ENCODE peak calls at places on chromosomes 5 and 9, in four cellular contexts. R, L, D and Z are unnamed samples.
A peak's percentile ranks its signal among the peaks of the same experiment; 100 is the strongest.

GRCh38 chr5:73278693-73279092 is 105.7 kb downstream of the TMEM174 start:
- DNase-seq in R (no peak), L (no peak), D (no peak), Z (no peak)

GRCh38 chr5:16225927-16226326 is 46.3 kb upstream of the MARCHF11 start:
- DNase-seq in R (no peak), L (no peak), D (no peak), Z (no peak)

GRCh38 chr9:129422843-129423700 is 197.8 kb downstream of the C9orf50 start:
- DNase-seq in R (no peak), L (peak; percentile 41), D (no peak), Z (no peak)

GRCh38 chr5:39896706-39897105 is 471.9 kb upstream of the DAB2 start:
- DNase-seq in R (no peak), L (no peak), D (no peak), Z (no peak)

GRCh38 chr5:6903934-6904333 is 190.7 kb downstream of the TENT4A start:
- DNase-seq in R (no peak), L (no peak), D (no peak), Z (no peak)

GRCh38 chr5:171312129-171312819 is 3.2 kb downstream of the TLX3 start:
- DNase-seq in R (no peak), L (no peak), D (no peak), Z (no peak)

GRCh38 chr9:131853434-131853833 is 113.6 kb upstream of the RAPGEF1 start:
- DNase-seq in R (no peak), L (no peak), D (no peak), Z (no peak)

GRCh38 chr5:100270323-100270771 is 264.8 kb upstream of the FAM174A start:
- DNase-seq in R (no peak), L (no peak), D (no peak), Z (no peak)

GRCh38 chr9:123860603-123861002 is 69.3 kb downstream of the DENND1A start:
- DNase-seq in R (no peak), L (no peak), D (no peak), Z (no peak)

GRCh38 chr5:43203373-43203772 is 11.3 kb downstream of the NIM1K start:
- DNase-seq in R (no peak), L (no peak), D (no peak), Z (no peak)

GRCh38 chr5:69368458-69369368 is 607 bp downstream of the AK6 start:
- DNase-seq in R (no peak), L (peak; percentile 49), D (no peak), Z (peak; percentile 7)

GRCh38 chr9:22169243-22169642 is 160.1 kb upstream of the CDKN2B start:
- DNase-seq in R (no peak), L (peak; percentile 65), D (no peak), Z (no peak)

GRCh38 chr5:146993876-146994530 is 115.4 kb upstream of the PPP2R2B start:
- DNase-seq in R (no peak), L (no peak), D (no peak), Z (no peak)

GRCh38 chr5:141363952-141364660 is at the start of gene PCDHGA5:
- DNase-seq in R (no peak), L (peak; percentile 12), D (no peak), Z (no peak)

GRCh38 chr5:167296056-167296455 is 995.4 kb upstream of the WWC1 start:
- DNase-seq in R (no peak), L (no peak), D (no peak), Z (no peak)

GRCh38 chr9:99118782-99119466 is 14.0 kb downstream of the TGFBR1 start:
- DNase-seq in R (no peak), L (no peak), D (peak; percentile 30), Z (no peak)

GRCh38 chr5:132445930-132446329 is 44.6 kb downstream of the IRF1 start:
- DNase-seq in R (no peak), L (no peak), D (no peak), Z (no peak)

GRCh38 chr5:79529110-79529509 is 15.2 kb upstream of the HOMER1 start:
- DNase-seq in R (no peak), L (no peak), D (no peak), Z (no peak)

GRCh38 chr5:14617441-14617840 is 35.8 kb downstream of the OTULINL start:
- DNase-seq in R (no peak), L (no peak), D (no peak), Z (no peak)

GRCh38 chr5:170221319-170221718 is 11.5 kb upstream of the C5orf58 start:
- DNase-seq in R (no peak), L (peak; percentile 46), D (no peak), Z (no peak)

GRCh38 chr9:137632432-137633161 is 13.8 kb downstream of the EHMT1 start:
- DNase-seq in R (no peak), L (no peak), D (no peak), Z (no peak)

GRCh38 chr9:33320568-33321261 is 30.4 kb downstream of the NFX1 start:
- DNase-seq in R (no peak), L (peak; percentile 95), D (no peak), Z (peak; percentile 16)

GRCh38 chr9:33101104-33101951 is 24.9 kb upstream of the SMU1 start:
- DNase-seq in R (no peak), L (peak; percentile 63), D (no peak), Z (no peak)

GRCh38 chr5:103461223-103461622 is 101.4 kb downstream of the NUDT12 start:
- DNase-seq in R (no peak), L (peak; percentile 65), D (no peak), Z (no peak)

GRCh38 chr5:14145356-14146334 is 2.5 kb downstream of the TRIO start:
- DNase-seq in R (no peak), L (no peak), D (no peak), Z (no peak)

GRCh38 chr5:150394912-150395689 is 17.6 kb downstream of the CD74 start:
- DNase-seq in R (no peak), L (no peak), D (no peak), Z (no peak)
- H3K36me3 ChIP-seq in R (peaks cover 13% of the 10 kb centered on the region), L (peaks cover 31% of the 10 kb centered on the region), D (peaks cover 63% of the 10 kb centered on the region), Z (peaks cover 7% of the 10 kb centered on the region)

GRCh38 chr9:76615149-76615548 is 149.1 kb upstream of the PCA3 start:
- DNase-seq in R (no peak), L (peak; percentile 75), D (no peak), Z (no peak)
- H3K36me3 ChIP-seq in R (peaks cover 8% of the 10 kb centered on the region), L (no peaks in the 10 kb centered on the region), D (no peaks in the 10 kb centered on the region), Z (no peaks in the 10 kb centered on the region)

GRCh38 chr5:55377810-55378209 is 70.0 kb downstream of the MTREX start:
- DNase-seq in R (no peak), L (no peak), D (no peak), Z (no peak)
- H3K36me3 ChIP-seq in R (no peaks in the 10 kb centered on the region), L (peaks cover 21% of the 10 kb centered on the region), D (peaks cover 14% of the 10 kb centered on the region), Z (no peaks in the 10 kb centered on the region)

GRCh38 chr9:1125741-1126140 is 75.6 kb downstream of the DMRT2 start:
- DNase-seq in R (no peak), L (peak; percentile 2), D (no peak), Z (no peak)

GRCh38 chr9:1129382-1129781 is 79.2 kb downstream of the DMRT2 start:
- DNase-seq in R (no peak), L (no peak), D (no peak), Z (no peak)
- H3K36me3 ChIP-seq in R (no peaks in the 10 kb centered on the region), L (no peaks in the 10 kb centered on the region), D (no peaks in the 10 kb centered on the region), Z (no peaks in the 10 kb centered on the region)

DNA sequence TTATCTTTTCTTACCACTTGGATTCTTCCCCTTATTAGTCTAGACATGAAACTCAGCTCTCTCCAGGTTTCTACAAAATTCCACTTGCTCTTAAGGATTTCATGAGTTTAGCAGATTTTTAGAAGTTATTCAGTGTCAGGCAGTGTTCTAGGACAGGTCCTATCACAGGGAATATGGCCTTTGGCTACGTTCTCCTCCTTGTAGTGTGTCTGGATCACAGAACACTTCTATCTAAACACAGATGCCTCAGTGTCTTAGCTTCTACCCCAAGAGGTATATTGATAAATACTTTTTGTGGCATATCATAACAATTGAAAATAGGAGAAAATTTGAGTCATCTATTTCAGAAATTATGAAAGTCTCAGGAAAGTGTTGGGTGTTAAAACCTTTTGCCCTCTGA is 15.6 kb downstream of the RAB3C start:
- DNase-seq in R (no peak), L (no peak), D (no peak), Z (no peak)
- H3K36me3 ChIP-seq in R (no peaks in the 10 kb centered on the region), L (no peaks in the 10 kb centered on the region), D (no peaks in the 10 kb centered on the region), Z (no peaks in the 10 kb centered on the region)

DNA sequence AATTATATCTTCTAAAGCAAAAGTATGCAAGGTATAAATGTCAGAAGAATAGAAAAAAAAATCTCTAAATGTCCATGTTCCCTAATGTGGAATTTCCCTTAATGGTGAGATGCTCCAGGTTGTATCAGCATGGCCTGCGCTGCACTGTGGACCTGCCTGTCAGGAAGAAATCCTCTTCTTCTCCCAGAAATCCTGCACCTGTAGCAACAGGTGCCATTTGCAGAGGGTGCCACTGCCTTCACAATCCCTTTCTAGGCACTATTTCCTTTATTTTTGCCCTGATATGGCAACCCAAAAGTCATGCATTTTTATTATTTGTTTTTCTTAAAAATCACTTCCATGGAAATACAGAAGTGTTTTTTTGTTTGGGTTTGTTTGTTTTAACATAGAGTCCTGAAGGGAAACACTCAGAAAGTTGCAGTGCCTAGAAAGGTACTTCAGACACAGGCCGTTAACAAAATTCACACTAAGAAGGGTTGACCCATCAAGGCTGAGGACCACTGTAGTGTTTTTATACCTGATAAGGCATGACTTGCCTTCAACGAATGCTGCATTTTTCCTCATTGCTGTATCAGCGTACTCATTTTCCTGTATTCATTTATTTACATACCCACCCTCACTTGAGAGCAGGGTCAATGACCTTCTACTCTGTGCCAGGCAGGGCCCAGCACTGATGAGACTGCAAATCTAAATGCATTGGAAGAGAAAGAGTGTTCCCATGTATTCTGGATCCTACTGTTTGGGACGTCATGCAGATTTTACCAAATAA is 177.8 kb downstream of the SNX18 start:
- DNase-seq in R (no peak), L (no peak), D (no peak), Z (no peak)
- H3K36me3 ChIP-seq in R (no peaks in the 10 kb centered on the region), L (no peaks in the 10 kb centered on the region), D (no peaks in the 10 kb centered on the region), Z (no peaks in the 10 kb centered on the region)

GRCh38 chr5:151553695-151554094 is 37.4 kb downstream of the FAT2 start:
- DNase-seq in R (no peak), L (no peak), D (no peak), Z (no peak)
- H3K36me3 ChIP-seq in R (no peaks in the 10 kb centered on the region), L (no peaks in the 10 kb centered on the region), D (no peaks in the 10 kb centered on the region), Z (peaks cover 3% of the 10 kb centered on the region)

DNA sequence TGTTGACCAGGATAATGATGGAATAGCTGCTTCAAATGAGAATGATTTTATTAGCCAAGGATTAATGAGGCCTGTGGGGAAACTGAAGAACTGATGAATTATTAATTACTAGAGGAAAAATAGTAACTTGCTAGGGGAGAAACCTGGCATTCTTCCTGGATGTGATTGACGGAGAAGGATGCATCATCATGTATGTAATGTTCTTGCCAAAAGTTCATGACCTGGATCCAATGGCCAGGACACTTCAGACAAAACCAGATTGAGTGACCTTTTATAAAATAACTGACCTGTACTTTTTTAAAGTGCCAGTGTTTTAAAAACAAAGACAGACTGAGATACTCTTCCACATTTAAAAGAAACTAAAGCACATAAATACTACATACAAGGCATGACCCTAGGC is 23.7 kb downstream of the KIAA1191 start:
- DNase-seq in R (no peak), L (no peak), D (no peak), Z (no peak)
- H3K36me3 ChIP-seq in R (no peaks in the 10 kb centered on the region), L (peaks cover 12% of the 10 kb centered on the region), D (peaks cover 17% of the 10 kb centered on the region), Z (no peaks in the 10 kb centered on the region)